ENCODE peak calls at places on chromosomes 5 and 9, in seven cellular contexts. Z is HCT116, J is GM23338, U is neural progenitor cell, P is GM23248, C is mammary epithelial cell, F is PC-3. W is an unnamed sample.

GRCh38 chr5:73591102-73591695 is 25.7 kb downstream of the UTP15 start:
- DNase-seq in Z (peak), F (peak), P (peak), C (peak), U (peak), J (peak), W (peak)

GRCh38 chr9:124062172-124062571 is 50.6 kb downstream of the LHX2 start:
- DNase-seq in Z (no peak), P (no peak), C (no peak), U (no peak), F (no peak), J (peak), W (no peak)

GRCh38 chr9:110623462-110624025 is 44.0 kb upstream of the SVEP1 start:
- DNase-seq in P (peak), J (peak), F (peak), C (peak), U (peak), Z (peak), W (peak)

GRCh38 chr5:14534773-14535172 is 46.8 kb upstream of the OTULINL start:
- DNase-seq in F (no peak), J (peak), U (no peak), C (no peak), Z (no peak), P (no peak), W (no peak)

GRCh38 chr5:134020188-134020587 is 15.4 kb upstream of the VDAC1 start:
- DNase-seq in J (no peak), Z (no peak), C (no peak), U (no peak), F (peak), P (no peak), W (peak)

GRCh38 chr9:130240410-130241197 is 25.0 kb upstream of the HMCN2 start:
- DNase-seq in F (peak), P (peak), J (peak), C (peak), Z (peak), U (peak), W (peak)

GRCh38 chr5:89777758-89778157 is 631.8 kb downstream of the CETN3 start:
- DNase-seq in U (no peak), F (no peak), J (no peak), C (no peak), P (no peak), Z (no peak), W (no peak)

GRCh38 chr9:127927457-127928231 is 2.9 kb downstream of the PIP5KL1 start:
- DNase-seq in P (peak), F (peak), J (peak), U (peak), Z (peak), C (peak), W (peak)

GRCh38 chr9:7186175-7186574 is 428.4 kb downstream of the KDM4C start:
- DNase-seq in Z (peak), U (peak), F (peak), C (peak), J (peak), P (peak), W (no peak)

GRCh38 chr9:136131629-136132499 is 13.2 kb upstream of the TMEM250 start:
- DNase-seq in Z (no peak), P (no peak), F (no peak), J (no peak), C (no peak), U (no peak), W (no peak)
- TF ChIP-seq EZH2 in Z (no peak), P (peak), F (no peak), J (no peak), C (no peak), U (no peak), W (no peak)

DNA sequence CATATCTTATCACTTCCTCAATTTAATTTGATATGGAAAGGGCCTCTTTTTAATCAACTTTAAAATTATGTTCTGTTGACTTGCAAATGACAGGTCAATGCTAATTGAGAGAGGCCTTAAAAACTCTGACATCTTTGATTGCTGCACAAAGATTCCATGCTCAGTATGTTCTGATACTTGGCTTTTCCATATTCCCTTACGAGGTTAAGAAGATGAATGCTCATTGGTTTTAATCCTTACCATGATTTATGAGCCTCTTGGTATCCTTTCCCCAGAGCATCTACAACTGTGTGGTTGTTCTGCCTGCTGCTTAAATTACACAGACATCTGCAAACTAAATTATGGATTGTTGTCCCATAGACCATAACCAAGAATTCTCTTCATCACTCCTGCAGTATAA is 352.6 kb downstream of the CDH12 start:
- DNase-seq in C (no peak), U (no peak), Z (no peak), P (no peak), J (no peak), F (no peak), W (no peak)
- H3K4me2 ChIP-seq in C (no peak), U (no peak), Z (no peak), P (no peak), J (no peak), F (no peak), W (no peak)

DNA sequence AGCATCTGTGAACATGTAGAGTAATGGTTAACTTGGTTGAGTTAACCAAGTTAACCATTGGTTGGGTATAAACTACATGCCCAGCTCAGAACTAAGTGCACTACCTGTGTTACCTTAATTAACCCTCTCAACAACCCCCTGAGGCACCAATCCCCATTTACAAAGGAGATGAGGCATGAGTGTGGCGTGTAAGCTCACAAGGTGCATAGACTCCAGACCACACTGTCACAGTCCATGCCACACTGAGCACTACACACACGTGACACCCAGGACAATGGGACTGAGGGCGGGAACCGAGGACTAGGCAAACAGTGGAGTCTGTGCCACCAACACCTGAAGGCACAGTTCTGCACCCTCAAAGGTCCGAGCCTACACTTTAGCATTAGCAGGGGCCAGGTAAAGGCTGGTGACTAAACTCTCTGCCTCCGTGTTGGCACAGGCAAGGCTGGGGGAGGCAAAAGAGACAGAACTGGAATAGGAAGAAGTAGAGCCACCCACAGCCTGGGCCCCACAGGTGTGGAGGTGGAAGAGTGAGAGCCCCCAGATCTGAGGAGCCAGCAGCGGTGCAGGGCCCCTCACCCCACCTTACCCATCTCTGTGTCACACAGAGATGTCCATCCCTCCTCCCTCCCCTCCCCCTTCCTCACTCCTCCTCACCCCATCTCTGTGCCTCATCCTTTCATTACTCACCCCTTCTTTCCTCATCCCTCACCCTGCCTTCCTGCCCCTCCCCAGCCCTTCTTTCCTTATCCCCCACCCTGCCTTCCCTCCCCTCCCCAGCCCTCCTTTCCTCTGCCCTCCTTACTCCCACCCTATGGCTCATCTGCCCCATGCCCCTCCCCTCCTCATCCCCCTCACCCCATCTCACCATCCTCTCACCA is 2.1 kb upstream of the DNAJB5 start:
- DNase-seq in J (no peak), C (no peak), Z (no peak), P (peak), F (no peak), U (no peak), W (no peak)
- TF ChIP-seq EZH2 in J (no peak), C (no peak), Z (no peak), P (no peak), F (no peak), U (no peak), W (no peak)

GRCh38 chr5:119336262-119336661 is 19.6 kb upstream of the TNFAIP8 start:
- DNase-seq in U (no peak), J (no peak), C (no peak), F (no peak), Z (no peak), P (no peak), W (no peak)

GRCh38 chr5:119335261-119335677 is 20.6 kb upstream of the TNFAIP8 start:
- DNase-seq in C (no peak), F (no peak), J (no peak), P (no peak), U (no peak), Z (no peak), W (no peak)

GRCh38 chr5:119331566-119332095 is 24.2 kb upstream of the TNFAIP8 start:
- DNase-seq in U (no peak), Z (no peak), J (no peak), F (no peak), C (no peak), P (no peak), W (no peak)

GRCh38 chr5:119332978-119333401 is 22.8 kb upstream of the TNFAIP8 start:
- DNase-seq in U (no peak), Z (no peak), C (peak), P (no peak), J (no peak), F (no peak), W (no peak)

GRCh38 chr5:119333421-119333851 is 22.4 kb upstream of the TNFAIP8 start:
- DNase-seq in Z (no peak), U (no peak), C (peak), P (no peak), F (no peak), J (no peak), W (no peak)
- H3K4me2 ChIP-seq in Z (no peak), U (no peak), C (peak), P (no peak), F (no peak), J (no peak), W (no peak)

DNA sequence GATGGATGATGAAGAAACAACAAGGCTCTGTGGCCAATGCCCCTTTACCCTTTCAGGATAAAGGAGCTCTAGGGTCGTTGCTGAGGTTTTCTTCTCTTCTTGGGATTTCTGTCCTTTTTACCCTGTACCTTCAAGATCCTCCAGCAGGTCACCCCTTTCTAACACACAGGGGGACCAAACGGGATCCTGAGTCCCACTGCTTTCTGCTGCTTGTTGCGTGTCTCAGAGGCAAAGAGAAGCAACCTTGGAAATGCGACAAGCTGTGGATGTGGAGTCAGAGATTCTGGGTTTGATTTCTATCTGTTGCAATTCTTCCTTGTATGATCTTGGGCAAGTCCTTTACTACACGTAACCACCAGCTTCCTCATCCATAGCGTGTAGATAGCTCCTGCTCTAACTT is 20.5 kb downstream of the GLRA1 start:
- DNase-seq in P (no peak), C (no peak), Z (no peak), J (no peak), U (peak), F (no peak), W (no peak)
- TF ChIP-seq EZH2 in P (no peak), C (no peak), Z (no peak), J (peak), U (no peak), F (no peak), W (no peak)